ENCODE peak calls at places on chromosomes 7 and 10, in seven cellular contexts. A, Y, P, R, Q, M and E are unnamed samples.

GRCh38 chr7:13282377-13282980 is 595.0 kb downstream of the ARL4A start:
- DNase-seq in A (no peak), Y (no peak), P (no peak), R (no peak), Q (peak), M (peak), E (peak)

GRCh38 chr10:116216676-116217075 is 56.3 kb downstream of the GFRA1 start:
- DNase-seq in A (peak), Y (no peak), P (no peak), R (no peak), Q (no peak), M (no peak), E (peak)

GRCh38 chr7:2197436-2198155 is 35.1 kb downstream of the MAD1L1 start:
- DNase-seq in A (no peak), Y (peak), P (no peak), R (no peak), Q (no peak), M (no peak), E (no peak)

GRCh38 chr7:19177269-19177668 is 32.0 kb upstream of the FERD3L start:
- DNase-seq in A (no peak), Y (no peak), P (no peak), R (no peak), Q (no peak), M (no peak), E (no peak)

GRCh38 chr7:12730523-12730922 is 43.1 kb downstream of the ARL4A start:
- DNase-seq in A (no peak), Y (no peak), P (no peak), R (no peak), Q (no peak), M (no peak), E (no peak)

GRCh38 chr10:49735848-49736563 is 26.1 kb downstream of the OGDHL start:
- DNase-seq in A (no peak), Y (no peak), P (no peak), R (no peak), Q (no peak), M (no peak), E (no peak)

GRCh38 chr10:96960872-96961271 is 128.8 kb downstream of the LCOR start:
- DNase-seq in A (no peak), Y (no peak), P (no peak), R (no peak), Q (no peak), M (peak), E (no peak)

GRCh38 chr7:34339061-34339526 is 318.9 kb upstream of the NPSR1 start:
- DNase-seq in A (no peak), Y (no peak), P (no peak), R (no peak), Q (no peak), M (no peak), E (peak)

GRCh38 chr10:34813626-34814227 is 1.4 kb downstream of the PARD3 start:
- DNase-seq in A (no peak), Y (no peak), P (no peak), R (peak), Q (peak), M (peak), E (peak)

GRCh38 chr7:32915041-32915536 is 23.5 kb upstream of the KBTBD2 start:
- DNase-seq in A (no peak), Y (no peak), P (no peak), R (no peak), Q (no peak), M (no peak), E (no peak)

GRCh38 chr10:86204421-86205045 is 162.1 kb downstream of the GRID1 start:
- DNase-seq in A (no peak), Y (no peak), P (no peak), R (no peak), Q (no peak), M (no peak), E (no peak)

GRCh38 chr10:49281461-49281860 is 17.5 kb upstream of the C10orf71 start:
- DNase-seq in A (no peak), Y (no peak), P (no peak), R (no peak), Q (peak), M (no peak), E (no peak)

GRCh38 chr7:158811461-158811860 is 17.8 kb downstream of the ESYT2 start:
- DNase-seq in A (peak), Y (no peak), P (no peak), R (no peak), Q (no peak), M (peak), E (peak)

GRCh38 chr7:158759245-158759614 is 54.6 kb upstream of the NCAPG2 start:
- DNase-seq in A (no peak), Y (no peak), P (no peak), R (no peak), Q (no peak), M (no peak), E (no peak)

GRCh38 chr10:14181197-14181936 is 149.4 kb downstream of the FRMD4A start:
- DNase-seq in A (no peak), Y (no peak), P (no peak), R (no peak), Q (no peak), M (no peak), E (no peak)

GRCh38 chr7:137169282-137169698 is 174.2 kb downstream of the PTN start:
- DNase-seq in A (no peak), Y (no peak), P (no peak), R (peak), Q (peak), M (peak), E (peak)

GRCh38 chr10:110919971-110920881 is 822 bp downstream of the SHOC2 start:
- DNase-seq in A (no peak), Y (peak), P (peak), R (peak), Q (peak), M (peak), E (peak)

GRCh38 chr10:53003094-53003493 is 230.5 kb upstream of the MBL2 start:
- DNase-seq in A (no peak), Y (no peak), P (no peak), R (no peak), Q (no peak), M (no peak), E (no peak)

GRCh38 chr10:10824611-10825148 is 193.0 kb upstream of the CELF2 start:
- DNase-seq in A (no peak), Y (peak), P (no peak), R (peak), Q (no peak), M (peak), E (peak)

GRCh38 chr7:40935435-40935834 is 767.5 kb downstream of the INHBA start:
- DNase-seq in A (no peak), Y (no peak), P (no peak), R (no peak), Q (no peak), M (no peak), E (no peak)

GRCh38 chr10:55519264-55519663 is 718.2 kb upstream of the PCDH15 start:
- DNase-seq in A (no peak), Y (no peak), P (no peak), R (no peak), Q (no peak), M (no peak), E (no peak)

GRCh38 chr7:155815332-155816191 is 3.3 kb upstream of the SHH start:
- DNase-seq in A (no peak), Y (no peak), P (peak), R (peak), Q (peak), M (peak), E (peak)

GRCh38 chr10:105585753-105586152 is 944.7 kb downstream of the SORCS3 start:
- DNase-seq in A (no peak), Y (no peak), P (no peak), R (no peak), Q (no peak), M (peak), E (peak)

GRCh38 chr10:78899996-78900714 is 168.6 kb upstream of the ZMIZ1 start:
- DNase-seq in A (no peak), Y (peak), P (no peak), R (peak), Q (no peak), M (no peak), E (no peak)

GRCh38 chr7:124718032-124718766 is 47.4 kb downstream of the GPR37 start:
- DNase-seq in A (no peak), Y (no peak), P (no peak), R (no peak), Q (no peak), M (peak), E (peak)

GRCh38 chr7:155298288-155298833 is 683 bp downstream of the INSIG1 start:
- DNase-seq in A (no peak), Y (no peak), P (no peak), R (no peak), Q (no peak), M (no peak), E (no peak)

GRCh38 chr7:99244942-99245341 is 27.7 kb upstream of the MYH16 start:
- DNase-seq in A (no peak), Y (no peak), P (no peak), R (no peak), Q (no peak), M (peak), E (no peak)

GRCh38 chr10:649798-650690 is 39.4 kb downstream of the DIP2C start:
- DNase-seq in A (peak), Y (peak), P (no peak), R (no peak), Q (no peak), M (peak), E (peak)

GRCh38 chr7:134201569-134202261 is 74.6 kb downstream of the LRGUK start:
- DNase-seq in A (no peak), Y (no peak), P (no peak), R (no peak), Q (no peak), M (no peak), E (no peak)

GRCh38 chr10:130190065-130190736 is 54.0 kb downstream of the GLRX3 start:
- DNase-seq in A (peak), Y (peak), P (peak), R (peak), Q (peak), M (peak), E (peak)

GRCh38 chr10:21293518-21294356 is 231.7 kb downstream of the SKIDA1 start:
- DNase-seq in A (no peak), Y (no peak), P (no peak), R (no peak), Q (peak), M (no peak), E (no peak)

GRCh38 chr7:123231060-123232000 is 31.6 kb upstream of the SLC13A1 start:
- DNase-seq in A (no peak), Y (no peak), P (no peak), R (no peak), Q (no peak), M (no peak), E (peak)

GRCh38 chr7:50531928-50532327 is 33.3 kb downstream of the DDC start:
- DNase-seq in A (no peak), Y (no peak), P (no peak), R (no peak), Q (no peak), M (peak), E (no peak)

GRCh38 chr7:112129655-112130323 is 76.4 kb downstream of the DOCK4 start:
- DNase-seq in A (no peak), Y (no peak), P (peak), R (no peak), Q (no peak), M (no peak), E (no peak)

GRCh38 chr7:80478683-80479082 is 33.2 kb downstream of the GNAT3 start:
- DNase-seq in A (peak), Y (no peak), P (no peak), R (no peak), Q (peak), M (peak), E (peak)

GRCh38 chr7:151808296-151809155 is 68.4 kb downstream of the PRKAG2 start:
- DNase-seq in A (peak), Y (peak), P (peak), R (no peak), Q (peak), M (no peak), E (no peak)

GRCh38 chr10:81873932-81874816 is 820 bp upstream of the NRG3 start:
- DNase-seq in A (peak), Y (no peak), P (peak), R (peak), Q (no peak), M (no peak), E (peak)

GRCh38 chr10:93859049-93859655 is 34.6 kb upstream of the SLC35G1 start:
- DNase-seq in A (no peak), Y (no peak), P (no peak), R (no peak), Q (peak), M (peak), E (peak)

GRCh38 chr7:139431010-139431409 is 52.5 kb downstream of the KLRG2 start:
- DNase-seq in A (no peak), Y (no peak), P (no peak), R (no peak), Q (no peak), M (no peak), E (no peak)

GRCh38 chr7:117562732-117563131 is 82.9 kb downstream of the CFTR start:
- DNase-seq in A (no peak), Y (no peak), P (no peak), R (no peak), Q (no peak), M (no peak), E (no peak)
- H3K4me3 ChIP-seq in A (no peak), Y (no peak), P (no peak), R (no peak), Q (no peak), M (no peak), E (no peak)

GRCh38 chr10:12483996-12484944 is 134.9 kb downstream of the CAMK1D start:
- DNase-seq in A (no peak), Y (no peak), P (no peak), R (no peak), Q (peak), M (no peak), E (peak)

GRCh38 chr10:12487366-12487765 is 138.0 kb downstream of the CAMK1D start:
- DNase-seq in A (no peak), Y (no peak), P (no peak), R (no peak), Q (no peak), M (no peak), E (no peak)

GRCh38 chr10:12482586-12482985 is 133.2 kb downstream of the CAMK1D start:
- DNase-seq in A (no peak), Y (no peak), P (no peak), R (no peak), Q (no peak), M (no peak), E (no peak)

GRCh38 chr10:12481956-12482355 is 132.6 kb downstream of the CAMK1D start:
- DNase-seq in A (no peak), Y (no peak), P (no peak), R (no peak), Q (peak), M (no peak), E (no peak)

GRCh38 chr10:12484945-12485805 is 135.8 kb downstream of the CAMK1D start:
- DNase-seq in A (no peak), Y (peak), P (no peak), R (peak), Q (no peak), M (no peak), E (peak)
- TF ChIP-seq CTCF in A (no peak), Y (no peak), P (no peak), R (no peak), Q (no peak), M (no peak), E (no peak)

GRCh38 chr10:131220601-131221171 is 90.8 kb downstream of the TCERG1L start:
- DNase-seq in A (no peak), Y (no peak), P (peak), R (no peak), Q (no peak), M (no peak), E (no peak)

GRCh38 chr10:131224106-131224505 is 87.4 kb downstream of the TCERG1L start:
- DNase-seq in A (no peak), Y (no peak), P (peak), R (no peak), Q (no peak), M (no peak), E (no peak)

GRCh38 chr10:131221632-131222277 is 89.8 kb downstream of the TCERG1L start:
- DNase-seq in A (no peak), Y (no peak), P (peak), R (no peak), Q (no peak), M (no peak), E (no peak)

GRCh38 chr10:131223422-131223821 is 88.1 kb downstream of the TCERG1L start:
- DNase-seq in A (no peak), Y (no peak), P (peak), R (no peak), Q (no peak), M (no peak), E (no peak)

GRCh38 chr10:131222986-131223385 is 88.5 kb downstream of the TCERG1L start:
- DNase-seq in A (no peak), Y (no peak), P (peak), R (no peak), Q (no peak), M (no peak), E (no peak)
- H3K4me3 ChIP-seq in A (no peak), Y (no peak), P (no peak), R (no peak), Q (no peak), M (no peak), E (no peak)

GRCh38 chr7:131300078-131300477 is 27.6 kb upstream of the MKLN1 start:
- DNase-seq in A (no peak), Y (no peak), P (no peak), R (no peak), Q (no peak), M (no peak), E (no peak)

GRCh38 chr7:131302453-131302852 is 25.2 kb upstream of the MKLN1 start:
- DNase-seq in A (no peak), Y (no peak), P (no peak), R (no peak), Q (no peak), M (no peak), E (no peak)

GRCh38 chr7:131305152-131305551 is 22.5 kb upstream of the MKLN1 start:
- DNase-seq in A (no peak), Y (no peak), P (no peak), R (no peak), Q (no peak), M (no peak), E (no peak)

GRCh38 chr7:131300572-131301466 is 26.9 kb upstream of the MKLN1 start:
- DNase-seq in A (no peak), Y (no peak), P (no peak), R (peak), Q (no peak), M (no peak), E (no peak)

DNA sequence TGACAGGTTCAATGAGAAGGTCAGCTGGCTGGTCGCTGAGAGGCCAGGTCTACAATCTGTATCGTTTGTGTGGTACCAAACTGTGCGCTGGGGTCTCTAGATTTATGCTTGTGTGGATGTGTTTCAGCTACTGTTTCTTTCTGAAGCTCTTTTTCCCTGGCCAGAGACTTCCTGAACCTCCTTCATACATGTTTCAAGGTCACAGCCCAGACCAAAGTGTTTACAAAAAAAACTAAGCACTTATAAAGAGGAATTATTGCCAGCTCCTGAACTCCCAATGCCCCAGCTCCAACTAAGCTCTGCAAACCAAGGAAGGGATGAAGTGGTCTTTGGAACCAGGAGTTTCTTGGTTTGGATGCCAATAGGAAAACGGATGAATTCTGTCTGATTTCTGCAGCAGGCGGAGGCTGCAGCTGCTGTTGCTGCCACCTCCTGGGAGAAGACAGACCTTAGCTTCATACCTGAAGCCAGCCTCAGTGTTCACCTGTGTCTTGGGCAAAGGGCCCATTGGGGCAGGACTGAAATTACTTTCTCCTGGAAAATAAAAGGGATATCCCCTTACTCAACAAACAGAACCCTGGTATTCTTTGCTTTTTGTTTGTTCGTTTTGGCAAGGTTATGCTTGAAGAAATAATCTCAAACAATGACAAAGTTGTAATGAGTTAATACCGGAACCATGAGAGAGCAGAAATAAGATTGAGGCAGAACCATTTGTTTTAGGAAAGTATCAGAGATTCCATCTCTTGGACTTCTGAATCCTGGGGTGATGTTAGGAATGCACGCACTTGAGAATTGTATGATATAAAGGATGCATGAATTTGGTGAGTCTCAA is 24.6 kb upstream of the MKLN1 start:
- DNase-seq in A (no peak), Y (no peak), P (no peak), R (no peak), Q (no peak), M (peak), E (peak)
- TF ChIP-seq CTCF in A (peak), Y (peak), P (peak), R (peak), Q (peak), M (peak), E (peak)

GRCh38 chr7:150800576-150801241 is at the start of gene TMEM176A:
- DNase-seq in A (no peak), Y (no peak), P (no peak), R (peak), Q (no peak), M (no peak), E (no peak)
- H3K4me3 ChIP-seq in A (no peak), Y (peak), P (peak), R (peak), Q (peak), M (peak), E (no peak)

DNA sequence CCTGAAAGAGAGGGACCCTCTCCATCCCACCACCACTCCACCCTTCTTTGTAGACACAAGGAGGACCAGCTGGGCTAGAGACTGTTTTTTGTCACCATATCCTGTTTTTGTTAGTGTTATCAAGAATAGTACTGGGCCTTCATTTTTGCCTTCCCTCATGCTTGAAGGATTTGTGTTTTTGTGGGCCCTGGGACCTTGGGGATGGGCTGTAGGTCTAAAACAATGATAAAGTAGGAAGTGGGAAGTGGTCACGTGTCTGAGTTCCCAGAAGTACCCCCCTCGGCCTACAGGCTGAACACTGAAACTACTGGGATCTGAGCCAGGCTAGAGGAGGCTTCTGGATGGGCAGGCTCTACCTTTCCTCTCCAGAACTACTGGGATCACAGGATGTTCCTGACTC is 8.9 kb downstream of the AGFG2 start:
- DNase-seq in A (no peak), Y (no peak), P (no peak), R (peak), Q (no peak), M (no peak), E (peak)
- TF ChIP-seq CTCF in A (no peak), Y (no peak), P (no peak), R (no peak), Q (no peak), M (no peak), E (peak)

DNA sequence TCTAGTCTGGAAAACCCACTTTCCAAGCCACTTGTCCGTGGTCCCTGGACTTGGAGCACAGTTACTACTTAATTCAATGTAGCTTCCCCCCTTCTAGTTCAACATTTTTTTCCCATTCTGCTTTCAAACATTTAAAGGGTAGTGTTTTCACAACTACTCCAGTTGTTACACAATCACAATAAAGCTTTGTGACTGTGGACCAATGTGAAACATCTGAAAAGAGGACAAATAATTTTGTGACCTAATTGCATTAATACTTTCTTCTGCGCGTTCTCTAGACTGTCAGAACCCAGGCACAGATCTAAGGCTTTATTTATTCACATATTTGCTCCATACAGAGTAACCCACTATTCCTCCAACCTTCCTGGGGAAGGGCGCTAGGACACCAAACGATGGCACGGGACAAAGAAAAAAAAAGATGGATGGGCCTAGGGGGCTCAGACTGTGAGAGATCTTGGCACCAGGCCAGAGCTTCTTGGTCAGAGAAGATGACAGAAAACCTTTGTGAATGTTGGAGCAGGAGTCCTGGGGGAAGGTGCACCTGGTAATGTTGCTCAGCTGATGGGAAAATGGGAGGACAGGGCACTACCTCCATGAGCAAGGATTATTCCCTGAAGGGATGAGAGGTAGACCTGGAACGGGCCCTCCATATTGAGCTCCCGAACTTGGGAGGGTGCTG is 1.3 kb upstream of the SH3PXD2A start:
- DNase-seq in A (no peak), Y (peak), P (no peak), R (no peak), Q (no peak), M (no peak), E (no peak)
- H3K4me3 ChIP-seq in A (no peak), Y (no peak), P (no peak), R (no peak), Q (peak), M (no peak), E (no peak)